ENCODE peak calls at places on chromosomes 4 and X, in nine cellular contexts. One of them, this sample, is unnamed.

GRCh38 chrX:100647095-100647494 is 3.1 kb downstream of the SRPX2 start:
- DNase-seq in transverse colon: no peak
- DNase-seq in SK-N-SH: no peak
- DNase-seq in K562: no peak
- DNase-seq in spleen: no peak
- DNase-seq in suprapubic skin: no peak
- DNase-seq in stomach: no peak
- DNase-seq in HepG2: no peak
- DNase-seq in GM23338: no peak
- DNase-seq in this sample: no peak

GRCh38 chrX:136731207-136731782 is 49.4 kb downstream of the ARHGEF6 start:
- DNase-seq in spleen: no peak
- DNase-seq in transverse colon: no peak
- DNase-seq in HepG2: no peak
- DNase-seq in GM23338: no peak
- DNase-seq in suprapubic skin: no peak
- DNase-seq in K562: no peak
- DNase-seq in stomach: no peak
- DNase-seq in SK-N-SH: no peak
- DNase-seq in this sample: no peak

GRCh38 chr4:3301450-3302163 is 8.8 kb downstream of the RGS12 start:
- DNase-seq in SK-N-SH: no peak
- DNase-seq in transverse colon: no peak
- DNase-seq in HepG2: no peak
- DNase-seq in GM23338: no peak
- DNase-seq in spleen: peak; percentile 48
- DNase-seq in suprapubic skin: no peak
- DNase-seq in K562: no peak
- DNase-seq in stomach: no peak
- DNase-seq in this sample: no peak

GRCh38 chr4:119136541-119136940 is 909 bp downstream of the MYOZ2 start:
- DNase-seq in transverse colon: no peak
- DNase-seq in HepG2: no peak
- DNase-seq in K562: no peak
- DNase-seq in spleen: no peak
- DNase-seq in GM23338: peak; percentile 21
- DNase-seq in stomach: no peak
- DNase-seq in SK-N-SH: no peak
- DNase-seq in suprapubic skin: no peak
- DNase-seq in this sample: no peak

GRCh38 chr4:100469555-100469954 is 48.3 kb downstream of the EMCN start:
- DNase-seq in HepG2: no peak
- DNase-seq in spleen: no peak
- DNase-seq in GM23338: no peak
- DNase-seq in suprapubic skin: no peak
- DNase-seq in transverse colon: no peak
- DNase-seq in stomach: no peak
- DNase-seq in SK-N-SH: no peak
- DNase-seq in K562: no peak
- DNase-seq in this sample: no peak

GRCh38 chr4:65880594-65880993 is 210.3 kb upstream of the EPHA5 start:
- DNase-seq in SK-N-SH: no peak
- DNase-seq in spleen: no peak
- DNase-seq in K562: no peak
- DNase-seq in transverse colon: no peak
- DNase-seq in suprapubic skin: no peak
- DNase-seq in stomach: no peak
- DNase-seq in HepG2: no peak
- DNase-seq in GM23338: no peak
- DNase-seq in this sample: no peak

GRCh38 chr4:98289375-98289774 is 28.2 kb downstream of the RAP1GDS1 start:
- DNase-seq in GM23338: no peak
- DNase-seq in spleen: no peak
- DNase-seq in HepG2: no peak
- DNase-seq in transverse colon: no peak
- DNase-seq in stomach: no peak
- DNase-seq in SK-N-SH: no peak
- DNase-seq in suprapubic skin: no peak
- DNase-seq in K562: no peak
- DNase-seq in this sample: no peak

GRCh38 chr4:77913353-77913752 is 50.7 kb downstream of the MRPL1 start:
- DNase-seq in suprapubic skin: no peak
- DNase-seq in stomach: no peak
- DNase-seq in HepG2: no peak
- DNase-seq in SK-N-SH: no peak
- DNase-seq in spleen: no peak
- DNase-seq in K562: no peak
- DNase-seq in GM23338: no peak
- DNase-seq in transverse colon: no peak
- DNase-seq in this sample: no peak

GRCh38 chr4:65370709-65371108 is 299.6 kb downstream of the EPHA5 start:
- DNase-seq in GM23338: no peak
- DNase-seq in stomach: no peak
- DNase-seq in suprapubic skin: no peak
- DNase-seq in spleen: no peak
- DNase-seq in transverse colon: no peak
- DNase-seq in SK-N-SH: no peak
- DNase-seq in K562: no peak
- DNase-seq in HepG2: no peak
- DNase-seq in this sample: no peak

GRCh38 chrX:73267979-73268378 is 53.3 kb upstream of the NAP1L2 start:
- DNase-seq in GM23338: no peak
- DNase-seq in K562: no peak
- DNase-seq in HepG2: no peak
- DNase-seq in suprapubic skin: no peak
- DNase-seq in stomach: no peak
- DNase-seq in spleen: no peak
- DNase-seq in transverse colon: no peak
- DNase-seq in SK-N-SH: no peak
- DNase-seq in this sample: no peak

GRCh38 chr4:128846063-128846462 is 36.6 kb downstream of the JADE1 start:
- DNase-seq in suprapubic skin: no peak
- DNase-seq in HepG2: no peak
- DNase-seq in spleen: no peak
- DNase-seq in transverse colon: no peak
- DNase-seq in stomach: peak; percentile 32
- DNase-seq in K562: no peak
- DNase-seq in SK-N-SH: no peak
- DNase-seq in GM23338: no peak
- DNase-seq in this sample: no peak

GRCh38 chr4:182019148-182019652 is 224.0 kb upstream of the TENM3 start:
- DNase-seq in SK-N-SH: no peak
- DNase-seq in GM23338: no peak
- DNase-seq in transverse colon: no peak
- DNase-seq in stomach: no peak
- DNase-seq in HepG2: no peak
- DNase-seq in spleen: no peak
- DNase-seq in suprapubic skin: no peak
- DNase-seq in K562: no peak
- DNase-seq in this sample: no peak

GRCh38 chrX:111348363-111348927 is 63.5 kb downstream of the DCX start:
- DNase-seq in stomach: no peak
- DNase-seq in GM23338: no peak
- DNase-seq in K562: no peak
- DNase-seq in SK-N-SH: no peak
- DNase-seq in suprapubic skin: no peak
- DNase-seq in spleen: no peak
- DNase-seq in HepG2: no peak
- DNase-seq in transverse colon: no peak
- DNase-seq in this sample: no peak

GRCh38 chrX:111349934-111350333 is 62.1 kb downstream of the DCX start:
- DNase-seq in HepG2: no peak
- DNase-seq in stomach: no peak
- DNase-seq in GM23338: no peak
- DNase-seq in transverse colon: no peak
- DNase-seq in K562: no peak
- DNase-seq in suprapubic skin: no peak
- DNase-seq in SK-N-SH: no peak
- DNase-seq in spleen: no peak
- DNase-seq in this sample: no peak

GRCh38 chrX:111353810-111354209 is 58.2 kb downstream of the DCX start:
- DNase-seq in spleen: no peak
- DNase-seq in SK-N-SH: no peak
- DNase-seq in GM23338: no peak
- DNase-seq in transverse colon: no peak
- DNase-seq in suprapubic skin: no peak
- DNase-seq in K562: no peak
- DNase-seq in stomach: no peak
- DNase-seq in HepG2: no peak
- DNase-seq in this sample: no peak

GRCh38 chrX:111352424-111352823 is 59.6 kb downstream of the DCX start:
- DNase-seq in HepG2: peak; percentile 0
- DNase-seq in transverse colon: peak; percentile 32
- DNase-seq in stomach: peak; percentile 57
- DNase-seq in spleen: no peak
- DNase-seq in suprapubic skin: no peak
- DNase-seq in SK-N-SH: peak; percentile 21
- DNase-seq in K562: no peak
- DNase-seq in GM23338: no peak
- DNase-seq in this sample: no peak

DNA sequence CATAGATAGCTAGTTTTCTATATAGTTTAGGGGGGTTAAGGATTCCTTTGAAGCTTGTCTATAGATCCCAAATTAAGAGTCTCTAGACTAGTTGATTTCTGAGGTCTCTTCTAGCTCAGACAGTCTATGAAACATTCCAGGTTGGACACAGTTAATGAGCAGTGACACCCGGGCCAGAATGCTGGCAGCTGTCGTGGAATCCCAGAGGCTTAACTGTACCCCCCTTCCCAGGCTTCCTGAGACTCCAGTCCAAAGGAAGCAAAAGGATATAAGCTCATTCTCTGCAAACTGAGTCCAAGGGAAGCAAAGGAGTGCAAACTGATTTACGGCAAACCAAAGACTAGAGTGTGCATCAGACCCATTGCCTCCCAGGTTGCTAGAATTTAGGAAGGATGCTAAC is 62.9 kb downstream of the DCX start:
- DNase-seq in transverse colon: no peak
- DNase-seq in SK-N-SH: no peak
- DNase-seq in K562: no peak
- DNase-seq in GM23338: no peak
- DNase-seq in spleen: no peak
- DNase-seq in HepG2: no peak
- DNase-seq in stomach: no peak
- DNase-seq in suprapubic skin: no peak
- DNase-seq in this sample: no peak
- TF ChIP-seq CTCF in transverse colon: no peak
- TF ChIP-seq CTCF in SK-N-SH: no peak
- TF ChIP-seq CTCF in K562: no peak
- TF ChIP-seq CTCF in GM23338: no peak
- TF ChIP-seq CTCF in spleen: no peak
- TF ChIP-seq CTCF in HepG2: no peak
- TF ChIP-seq CTCF in stomach: no peak
- TF ChIP-seq CTCF in suprapubic skin: no peak
- TF ChIP-seq CTCF in this sample: no peak

GRCh38 chrX:24550166-24550565 is 85.1 kb downstream of the PDK3 start:
- DNase-seq in SK-N-SH: no peak
- DNase-seq in stomach: no peak
- DNase-seq in suprapubic skin: no peak
- DNase-seq in spleen: no peak
- DNase-seq in K562: no peak
- DNase-seq in transverse colon: no peak
- DNase-seq in GM23338: no peak
- DNase-seq in HepG2: no peak
- DNase-seq in this sample: no peak
- TF ChIP-seq POLR2AphosphoS5 in SK-N-SH: no peak
- TF ChIP-seq POLR2AphosphoS5 in stomach: no peak
- TF ChIP-seq POLR2AphosphoS5 in suprapubic skin: no peak
- TF ChIP-seq POLR2AphosphoS5 in spleen: no peak
- TF ChIP-seq POLR2AphosphoS5 in K562: no peak
- TF ChIP-seq POLR2AphosphoS5 in transverse colon: no peak
- TF ChIP-seq POLR2AphosphoS5 in GM23338: no peak
- TF ChIP-seq POLR2AphosphoS5 in HepG2: no peak
- TF ChIP-seq POLR2AphosphoS5 in this sample: no peak

GRCh38 chrX:153635788-153636668 is 11.0 kb upstream of the DUSP9 start:
- DNase-seq in GM23338: peak; percentile 77
- DNase-seq in HepG2: peak; percentile 59
- DNase-seq in transverse colon: no peak
- DNase-seq in suprapubic skin: no peak
- DNase-seq in spleen: peak; percentile 72
- DNase-seq in stomach: no peak
- DNase-seq in K562: peak; percentile 47
- DNase-seq in SK-N-SH: peak; percentile 63
- DNase-seq in this sample: no peak
- TF ChIP-seq CTCF in GM23338: peak; percentile 58
- TF ChIP-seq CTCF in HepG2: peak; percentile 71
- TF ChIP-seq CTCF in transverse colon: no peak
- TF ChIP-seq CTCF in suprapubic skin: no peak
- TF ChIP-seq CTCF in spleen: peak; percentile 44
- TF ChIP-seq CTCF in stomach: peak; percentile 7
- TF ChIP-seq CTCF in K562: peak; percentile 50
- TF ChIP-seq CTCF in SK-N-SH: peak; percentile 57
- TF ChIP-seq CTCF in this sample: no peak

GRCh38 chrX:2410279-2411020 is 90.3 kb downstream of the DHRSX start:
- DNase-seq in SK-N-SH: no peak
- DNase-seq in transverse colon: peak; percentile 54
- DNase-seq in suprapubic skin: no peak
- DNase-seq in GM23338: no peak
- DNase-seq in K562: no peak
- DNase-seq in HepG2: peak; percentile 77
- DNase-seq in spleen: no peak
- DNase-seq in stomach: no peak
- DNase-seq in this sample: no peak

GRCh38 chrX:2406891-2407518 is 93.8 kb downstream of the DHRSX start:
- DNase-seq in spleen: no peak
- DNase-seq in transverse colon: no peak
- DNase-seq in K562: no peak
- DNase-seq in HepG2: no peak
- DNase-seq in suprapubic skin: no peak
- DNase-seq in stomach: no peak
- DNase-seq in SK-N-SH: no peak
- DNase-seq in GM23338: no peak
- DNase-seq in this sample: no peak

GRCh38 chrX:2409796-2410195 is 91.0 kb downstream of the DHRSX start:
- DNase-seq in HepG2: no peak
- DNase-seq in spleen: no peak
- DNase-seq in stomach: no peak
- DNase-seq in transverse colon: no peak
- DNase-seq in K562: no peak
- DNase-seq in suprapubic skin: peak; percentile 41
- DNase-seq in SK-N-SH: no peak
- DNase-seq in GM23338: no peak
- DNase-seq in this sample: no peak

GRCh38 chrX:2412131-2412530 is 88.6 kb downstream of the DHRSX start:
- DNase-seq in HepG2: no peak
- DNase-seq in transverse colon: no peak
- DNase-seq in SK-N-SH: no peak
- DNase-seq in K562: no peak
- DNase-seq in GM23338: no peak
- DNase-seq in suprapubic skin: peak; percentile 38
- DNase-seq in stomach: no peak
- DNase-seq in spleen: no peak
- DNase-seq in this sample: no peak

DNA sequence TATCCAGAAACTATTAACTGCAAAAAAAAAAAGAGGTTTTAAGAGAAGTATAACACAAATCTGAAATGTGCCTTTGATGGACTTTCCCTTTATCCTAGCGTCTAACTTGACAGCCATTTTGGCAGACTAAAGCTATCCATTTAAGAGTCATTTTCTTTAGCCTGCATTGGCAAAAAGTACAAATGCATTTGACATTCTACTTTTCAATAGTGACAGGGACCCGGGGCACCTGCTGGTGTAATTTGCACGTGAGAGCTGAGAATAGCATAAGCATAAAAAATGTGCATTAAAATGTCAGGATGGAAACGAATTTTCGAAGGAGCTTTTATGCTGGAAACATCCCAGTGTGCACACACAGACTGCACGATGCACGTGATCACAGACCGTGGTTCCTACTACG is 91.9 kb downstream of the DHRSX start:
- DNase-seq in suprapubic skin: peak; percentile 6
- DNase-seq in K562: no peak
- DNase-seq in transverse colon: no peak
- DNase-seq in GM23338: no peak
- DNase-seq in stomach: no peak
- DNase-seq in spleen: no peak
- DNase-seq in HepG2: no peak
- DNase-seq in SK-N-SH: no peak
- DNase-seq in this sample: no peak
- TF ChIP-seq POLR2AphosphoS5 in suprapubic skin: no peak
- TF ChIP-seq POLR2AphosphoS5 in K562: no peak
- TF ChIP-seq POLR2AphosphoS5 in transverse colon: no peak
- TF ChIP-seq POLR2AphosphoS5 in GM23338: no peak
- TF ChIP-seq POLR2AphosphoS5 in stomach: no peak
- TF ChIP-seq POLR2AphosphoS5 in spleen: no peak
- TF ChIP-seq POLR2AphosphoS5 in HepG2: no peak
- TF ChIP-seq POLR2AphosphoS5 in SK-N-SH: no peak
- TF ChIP-seq POLR2AphosphoS5 in this sample: no peak